ENCODE peak calls at places on chromosomes 4 and X, in eight cellular contexts. J is lung, K is pancreas, B is suprapubic skin, T is tibial nerve, R is A549, P is dorsolateral prefrontal cortex, G is fibroblast of pulmonary artery. S is an unnamed sample.

GRCh38 chr4:155758500-155759371 is at the start of gene GUCY1B1:
- DNase-seq in J (peak; percentile 94), K (peak; percentile 96), B (peak; percentile 94), T (peak; percentile 78), R (peak; percentile 86), P (peak; percentile 97), G (peak; percentile 93), S (peak; percentile 95)

GRCh38 chrX:132489256-132490085 is 633 bp upstream of the MBNL3 start:
- DNase-seq in J (peak; percentile 75), K (peak; percentile 78), B (peak; percentile 78), T (peak; percentile 16), R (peak; percentile 1), P (peak; percentile 5), G (peak; percentile 46), S (peak; percentile 54)

GRCh38 chr4:15158410-15159091 is 156.3 kb downstream of the CPEB2 start:
- DNase-seq in J (no peak), K (no peak), B (no peak), T (no peak), R (no peak), P (no peak), G (no peak), S (peak; percentile 89)

GRCh38 chr4:113958766-113959540 is 20.5 kb downstream of the ARSJ start:
- DNase-seq in J (no peak), K (no peak), B (no peak), T (no peak), R (peak; percentile 83), P (no peak), G (peak; percentile 91), S (peak; percentile 87)

GRCh38 chr4:60948008-60948407 is 252.1 kb upstream of the ADGRL3 start:
- DNase-seq in J (no peak), K (no peak), B (no peak), T (no peak), R (no peak), P (no peak), G (no peak), S (peak; percentile 54)

GRCh38 chrX:132090370-132091152 is 37.3 kb downstream of the FRMD7 start:
- DNase-seq in J (no peak), K (no peak), B (no peak), T (no peak), R (no peak), P (no peak), G (no peak), S (no peak)

GRCh38 chrX:68892134-68892533 is 63.3 kb downstream of the EFNB1 start:
- DNase-seq in J (no peak), K (no peak), B (no peak), T (no peak), R (no peak), P (no peak), G (no peak), S (no peak)

GRCh38 chr4:88189881-88190585 is 31.6 kb upstream of the ABCG2 start:
- DNase-seq in J (no peak), K (no peak), B (no peak), T (no peak), R (peak; percentile 19), P (no peak), G (no peak), S (peak; percentile 8)

GRCh38 chrX:7240929-7241328 is 93.0 kb upstream of the PUDP start:
- DNase-seq in J (no peak), K (no peak), B (no peak), T (no peak), R (no peak), P (no peak), G (no peak), S (no peak)

GRCh38 chrX:110167952-110168451 is 149.9 kb downstream of the AMMECR1 start:
- DNase-seq in J (no peak), K (no peak), B (no peak), T (no peak), R (peak; percentile 32), P (no peak), G (no peak), S (peak; percentile 33)

GRCh38 chr4:58191086-58191485 is 1080.9 kb upstream of the IGFBP7 start:
- DNase-seq in J (no peak), K (no peak), B (no peak), T (no peak), R (peak; percentile 1), P (no peak), G (no peak), S (no peak)

GRCh38 chr4:139267301-139267700 is 12.7 kb downstream of the MGARP start:
- DNase-seq in J (no peak), K (no peak), B (no peak), T (no peak), R (no peak), P (no peak), G (no peak), S (peak; percentile 46)

GRCh38 chr4:87967193-87967592 is 8.3 kb upstream of the SPP1 start:
- DNase-seq in J (no peak), K (no peak), B (no peak), T (no peak), R (no peak), P (no peak), G (no peak), S (no peak)

GRCh38 chrX:19912-20571 is 261.1 kb upstream of the PLCXD1 start:
- DNase-seq in J (no peak), K (no peak), B (peak; percentile 58), T (no peak), R (no peak), P (no peak), G (no peak), S (peak; percentile 5)

GRCh38 chr4:83281326-83281725 is 3.3 kb downstream of the COQ2 start:
- DNase-seq in J (no peak), K (no peak), B (no peak), T (no peak), R (peak; percentile 6), P (no peak), G (no peak), S (no peak)

GRCh38 chr4:25863347-25863784 is 578 bp upstream of the SEL1L3 start:
- DNase-seq in J (peak; percentile 46), K (peak; percentile 89), B (no peak), T (no peak), R (peak; percentile 27), P (peak; percentile 8), G (no peak), S (no peak)

GRCh38 chr4:116585240-116585639 is 500.1 kb downstream of the TRAM1L1 start:
- DNase-seq in J (no peak), K (no peak), B (no peak), T (no peak), R (no peak), P (no peak), G (no peak), S (peak; percentile 2)

GRCh38 chr4:107691378-107691777 is 28.7 kb downstream of the PAPSS1 start:
- DNase-seq in J (no peak), K (peak; percentile 27), B (no peak), T (no peak), R (no peak), P (no peak), G (no peak), S (no peak)

GRCh38 chr4:29277381-29277780 is 1442.8 kb upstream of the PCDH7 start:
- DNase-seq in J (no peak), K (no peak), B (no peak), T (no peak), R (no peak), P (no peak), G (peak; percentile 28), S (peak; percentile 5)

DNA sequence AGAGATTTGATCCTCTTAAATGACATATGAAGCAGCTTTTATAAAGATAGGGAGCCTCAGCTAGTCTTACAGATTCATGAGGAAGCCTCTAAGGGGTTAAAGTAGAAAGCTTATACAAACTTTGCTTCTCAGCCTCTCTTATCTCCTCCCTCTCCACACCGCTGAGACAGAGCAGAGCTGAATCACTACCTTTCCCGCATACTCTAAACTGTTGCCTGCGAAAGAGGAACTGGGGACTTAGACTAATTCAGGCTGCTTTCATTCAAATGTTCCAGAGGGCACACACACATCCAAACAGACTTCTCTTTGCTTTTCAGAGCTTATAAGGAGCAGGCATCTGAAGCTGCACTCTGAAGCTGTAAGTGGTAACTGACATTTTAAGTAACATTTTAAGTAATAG is at the start of gene SERTM2:
- DNase-seq in J (no peak), K (no peak), B (no peak), T (no peak), R (no peak), P (no peak), G (peak; percentile 28), S (peak; percentile 16)
- H3K4me3 ChIP-seq in J (no peak within 1 kb of the TSS), K (no peak within 1 kb of the TSS), B (no peak within 1 kb of the TSS), T (no peak within 1 kb of the TSS), R (no peak within 1 kb of the TSS), P (no peak within 1 kb of the TSS), G (peak within 1 kb of the TSS; percentile 31), S (no peak within 1 kb of the TSS)

DNA sequence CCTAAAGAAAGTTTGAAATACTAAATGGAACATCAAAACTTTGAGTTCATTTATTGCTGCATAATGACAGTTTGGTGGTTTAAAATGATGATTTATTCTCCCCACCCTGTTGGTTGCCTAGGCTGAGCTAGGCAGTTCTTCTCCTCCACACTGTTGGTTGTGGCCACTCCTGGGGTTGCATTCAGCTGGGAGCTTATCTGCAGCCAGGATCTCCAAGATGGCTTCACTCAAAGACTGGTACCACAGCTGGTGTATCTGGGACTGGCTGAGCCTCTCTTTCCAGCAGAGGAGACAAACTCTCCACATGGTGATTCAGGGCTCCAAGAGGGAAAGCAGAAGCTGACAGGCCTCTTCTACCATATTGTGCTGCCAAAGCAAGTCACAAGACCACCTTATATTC is 33.1 kb downstream of the MSL3 start:
- DNase-seq in J (no peak), K (no peak), B (no peak), T (no peak), R (peak; percentile 6), P (no peak), G (no peak), S (no peak)
- TF ChIP-seq CTCF in J (no peak), K (no peak), B (no peak), T (no peak), R (no peak), P (no peak), G (no peak), S (no peak)

DNA sequence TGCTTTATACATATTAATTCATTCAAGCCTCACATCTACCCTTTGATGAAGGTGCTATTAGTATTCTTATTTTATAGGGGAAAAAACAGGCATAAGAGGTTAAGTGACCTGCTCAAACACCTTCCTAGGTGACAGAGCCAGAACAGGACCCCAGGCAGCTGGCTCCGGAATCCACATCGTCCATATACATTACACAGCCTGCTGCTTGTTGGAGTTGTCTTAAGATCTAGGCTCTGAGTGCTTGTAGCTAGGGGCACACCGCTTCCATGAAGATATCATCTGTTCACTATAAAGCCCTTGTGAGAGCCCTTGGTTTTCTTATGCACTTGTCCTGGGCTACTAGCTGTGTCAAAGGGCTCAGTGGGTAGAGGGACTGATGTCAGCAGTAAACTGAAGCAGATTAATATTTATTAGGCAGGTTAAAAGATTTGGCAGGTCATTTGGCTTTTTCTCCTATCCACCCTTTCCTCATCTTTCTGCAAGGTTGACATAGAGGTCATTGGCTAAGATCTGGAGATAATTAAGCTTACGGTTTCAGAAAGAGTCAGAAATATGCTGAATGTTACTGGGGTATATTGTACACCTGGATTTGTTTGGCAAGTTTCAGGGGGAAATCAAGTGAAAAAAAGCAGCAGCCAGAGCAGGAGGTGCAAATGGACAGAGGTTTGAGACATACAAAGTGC is 195.4 kb downstream of the SOWAHB start:
- DNase-seq in J (no peak), K (no peak), B (no peak), T (no peak), R (no peak), P (no peak), G (no peak), S (no peak)
- H3K4me3 ChIP-seq in J (no peak overlapping the region), K (no peak overlapping the region), B (no peak overlapping the region), T (no peak overlapping the region), R (no peak overlapping the region), P (no peak overlapping the region), G (no peak overlapping the region), S (no peak overlapping the region)

GRCh38 chr4:171162478-171162877 is 650.7 kb upstream of the GALNTL6 start:
- DNase-seq in J (no peak), K (no peak), B (no peak), T (no peak), R (no peak), P (no peak), G (no peak), S (no peak)

GRCh38 chr4:171157462-171158082 is 655.6 kb upstream of the GALNTL6 start:
- DNase-seq in J (no peak), K (peak; percentile 18), B (no peak), T (no peak), R (no peak), P (no peak), G (no peak), S (no peak)
- TF ChIP-seq CTCF in J (no peak), K (no peak), B (no peak), T (no peak), R (no peak), P (no peak), G (no peak), S (no peak)